ENCODE peak calls at places on chromosomes 1 and 21, in eight cellular contexts. P is HepG2, R is psoas muscle, E is neuronal stem cell, Z is endothelial cell of umbilical vein, T is left ventricle myocardium inferior, V is upper lobe of right lung, N is aorta. Y is an unnamed sample.
A peak's percentile ranks its signal among the peaks of the same experiment; 100 is the strongest.

GRCh38 chr1:92851729-92852128 is 19.9 kb downstream of the RPL5 start:
- DNase-seq in P (no peak), R (no peak), E (no peak), Z (no peak), T (no peak), V (no peak), N (no peak), Y (no peak)

GRCh38 chr1:186498695-186499389 is 37.9 kb upstream of the PDC start:
- DNase-seq in P (no peak), R (no peak), E (no peak), Z (peak; percentile 69), T (no peak), V (no peak), N (no peak), Y (no peak)

GRCh38 chr1:166947398-166948043 is 27.8 kb downstream of the ILDR2 start:
- DNase-seq in P (no peak), R (peak; percentile 34), E (peak; percentile 94), Z (peak; percentile 24), T (peak; percentile 25), V (peak; percentile 65), N (peak; percentile 85), Y (peak; percentile 90)

GRCh38 chr21:37447288-37447936 is 80.8 kb downstream of the DYRK1A start:
- DNase-seq in P (no peak), R (no peak), E (no peak), Z (no peak), T (no peak), V (no peak), N (no peak), Y (no peak)

GRCh38 chr1:3494321-3495308 is 40.1 kb downstream of the ARHGEF16 start:
- DNase-seq in P (no peak), R (no peak), E (no peak), Z (no peak), T (no peak), V (no peak), N (no peak), Y (no peak)

GRCh38 chr21:24470852-24471251 is 1136.4 kb downstream of the MRPL39 start:
- DNase-seq in P (no peak), R (no peak), E (no peak), Z (no peak), T (no peak), V (no peak), N (no peak), Y (no peak)

GRCh38 chr1:206700445-206701036 is 15.8 kb downstream of the MAPKAPK2 start:
- DNase-seq in P (no peak), R (no peak), E (no peak), Z (no peak), T (no peak), V (peak; percentile 29), N (no peak), Y (no peak)

GRCh38 chr1:88284066-88284465 is 400.0 kb upstream of the PKN2 start:
- DNase-seq in P (no peak), R (no peak), E (no peak), Z (no peak), T (no peak), V (no peak), N (no peak), Y (no peak)

GRCh38 chr21:45163413-45164123 is 89.2 kb downstream of the ADARB1 start:
- DNase-seq in P (no peak), R (no peak), E (no peak), Z (no peak), T (no peak), V (no peak), N (no peak), Y (no peak)

GRCh38 chr1:77781683-77782082 is 2.2 kb downstream of the MIGA1 start:
- DNase-seq in P (no peak), R (no peak), E (no peak), Z (no peak), T (no peak), V (no peak), N (no peak), Y (no peak)

GRCh38 chr1:234014208-234014607 is 109.7 kb downstream of the SLC35F3 start:
- DNase-seq in P (no peak), R (no peak), E (no peak), Z (no peak), T (no peak), V (no peak), N (no peak), Y (no peak)

GRCh38 chr1:206608108-206608698 is 4.1 kb downstream of the EIF2D start:
- DNase-seq in P (peak; percentile 30), R (no peak), E (peak; percentile 20), Z (peak; percentile 36), T (no peak), V (no peak), N (no peak), Y (no peak)

GRCh38 chr1:204863024-204863423 is 7.6 kb upstream of the NFASC start:
- DNase-seq in P (no peak), R (no peak), E (no peak), Z (no peak), T (no peak), V (no peak), N (no peak), Y (no peak)

GRCh38 chr1:91876040-91876470 is 9.9 kb downstream of the TGFBR3 start:
- DNase-seq in P (no peak), R (no peak), E (no peak), Z (no peak), T (no peak), V (no peak), N (no peak), Y (no peak)

GRCh38 chr1:87851490-87851889 is 522.8 kb downstream of the LMO4 start:
- DNase-seq in P (no peak), R (no peak), E (no peak), Z (no peak), T (no peak), V (no peak), N (no peak), Y (no peak)

GRCh38 chr1:163186910-163187309 is 15.8 kb downstream of the RGS5 start:
- DNase-seq in P (no peak), R (no peak), E (no peak), Z (no peak), T (no peak), V (no peak), N (no peak), Y (no peak)

GRCh38 chr1:163182330-163182949 is 20.3 kb downstream of the RGS5 start:
- DNase-seq in P (no peak), R (no peak), E (no peak), Z (no peak), T (no peak), V (no peak), N (no peak), Y (no peak)

GRCh38 chr1:163188947-163189346 is 13.8 kb downstream of the RGS5 start:
- DNase-seq in P (no peak), R (no peak), E (no peak), Z (no peak), T (no peak), V (no peak), N (no peak), Y (no peak)

GRCh38 chr1:163191301-163191700 is 11.4 kb downstream of the RGS5 start:
- DNase-seq in P (no peak), R (no peak), E (no peak), Z (no peak), T (no peak), V (no peak), N (no peak), Y (no peak)

GRCh38 chr1:163187849-163188248 is 14.9 kb downstream of the RGS5 start:
- DNase-seq in P (no peak), R (no peak), E (no peak), Z (no peak), T (no peak), V (no peak), N (no peak), Y (no peak)
- H3K27ac ChIP-seq in P (no peak overlapping the region), R (no peak overlapping the region), E (no peak overlapping the region), Z (no peak overlapping the region), T (peak overlapping the region; percentile 54), V (no peak overlapping the region), N (peak overlapping the region; percentile 15), Y (no peak overlapping the region)

GRCh38 chr1:116191294-116191693 is 80.1 kb downstream of the MAB21L3 start:
- DNase-seq in P (no peak), R (no peak), E (no peak), Z (no peak), T (no peak), V (no peak), N (no peak), Y (no peak)

GRCh38 chr1:116189481-116189880 is 78.3 kb downstream of the MAB21L3 start:
- DNase-seq in P (no peak), R (no peak), E (no peak), Z (no peak), T (no peak), V (no peak), N (no peak), Y (no peak)

GRCh38 chr1:116193768-116194167 is 82.6 kb downstream of the MAB21L3 start:
- DNase-seq in P (no peak), R (no peak), E (no peak), Z (no peak), T (no peak), V (no peak), N (no peak), Y (no peak)

GRCh38 chr1:116194592-116194991 is 83.4 kb downstream of the MAB21L3 start:
- DNase-seq in P (no peak), R (no peak), E (no peak), Z (no peak), T (no peak), V (no peak), N (no peak), Y (no peak)

GRCh38 chr1:116195077-116195868 is 84.1 kb downstream of the MAB21L3 start:
- DNase-seq in P (no peak), R (no peak), E (no peak), Z (no peak), T (no peak), V (no peak), N (no peak), Y (no peak)
- H3K27ac ChIP-seq in P (no peak overlapping the region), R (no peak overlapping the region), E (no peak overlapping the region), Z (no peak overlapping the region), T (no peak overlapping the region), V (no peak overlapping the region), N (no peak overlapping the region), Y (no peak overlapping the region)

GRCh38 chr21:17440955-17441354 is 71.9 kb upstream of the CXADR start:
- DNase-seq in P (no peak), R (no peak), E (no peak), Z (no peak), T (no peak), V (no peak), N (no peak), Y (no peak)

GRCh38 chr21:17438642-17439041 is 74.2 kb upstream of the CXADR start:
- DNase-seq in P (peak; percentile 87), R (no peak), E (peak; percentile 78), Z (no peak), T (no peak), V (no peak), N (no peak), Y (no peak)

GRCh38 chr21:17432732-17433057 is 80.1 kb upstream of the CXADR start:
- DNase-seq in P (no peak), R (no peak), E (no peak), Z (no peak), T (no peak), V (no peak), N (no peak), Y (no peak)

GRCh38 chr21:17435565-17436543 is 77.0 kb upstream of the CXADR start:
- DNase-seq in P (no peak), R (no peak), E (no peak), Z (peak; percentile 26), T (no peak), V (no peak), N (no peak), Y (no peak)

GRCh38 chr21:17436626-17437111 is 76.2 kb upstream of the CXADR start:
- DNase-seq in P (peak; percentile 68), R (no peak), E (no peak), Z (no peak), T (no peak), V (no peak), N (no peak), Y (no peak)
- H3K27ac ChIP-seq in P (peak overlapping the region; percentile 22), R (no peak overlapping the region), E (no peak overlapping the region), Z (no peak overlapping the region), T (peak overlapping the region; percentile 21), V (no peak overlapping the region), N (no peak overlapping the region), Y (peak overlapping the region; percentile 27)

GRCh38 chr1:183871142-183871541 is 66.2 kb downstream of the RGL1 start:
- DNase-seq in P (peak; percentile 16), R (no peak), E (no peak), Z (peak; percentile 93), T (no peak), V (no peak), N (no peak), Y (no peak)
- H3K27ac ChIP-seq in P (no peak overlapping the region), R (peak overlapping the region; percentile 71), E (no peak overlapping the region), Z (peak overlapping the region; percentile 99), T (peak overlapping the region; percentile 84), V (peak overlapping the region; percentile 27), N (no peak overlapping the region), Y (peak overlapping the region; percentile 87)

Y was measured in caudate nucleus.